ENCODE peak calls at places on chromosomes 2 and 18, in seven cellular contexts. B, P, L, M, I, J and D are unnamed samples.

GRCh38 chr18:58362027-58362575 is 266.8 kb downstream of the ALPK2 start:
- DNase-seq in M (no peak), J (no peak), L (no peak), B (peak), P (no peak), I (no peak), D (no peak)

GRCh38 chr2:676647-677055 is 555 bp downstream of the TMEM18 start:
- DNase-seq in J (peak), L (peak), P (peak), B (peak), I (peak), M (peak), D (peak)

GRCh38 chr2:85439986-85440385 is 21.5 kb downstream of the SH2D6 start:
- DNase-seq in L (no peak), I (no peak), B (no peak), M (no peak), J (no peak), P (no peak), D (no peak)

GRCh38 chr2:172102858-172103359 is at the start of gene DLX2:
- DNase-seq in P (peak), M (peak), J (peak), B (peak), L (peak), I (peak), D (no peak)

GRCh38 chr2:63590621-63591408 is 2.1 kb downstream of the MDH1 start:
- DNase-seq in L (no peak), I (no peak), J (peak), B (peak), P (no peak), M (peak), D (no peak)

GRCh38 chr2:182943339-182943738 is 76.9 kb upstream of the FRZB start:
- DNase-seq in P (no peak), I (no peak), J (no peak), L (no peak), M (no peak), B (no peak), D (no peak)

GRCh38 chr2:46806526-46806925 is 109.1 kb downstream of the MCFD2 start:
- DNase-seq in I (no peak), L (no peak), J (no peak), P (no peak), B (no peak), M (no peak), D (no peak)

GRCh38 chr2:230221533-230221932 is 1.7 kb upstream of the SP110 start:
- DNase-seq in J (no peak), B (no peak), L (no peak), P (no peak), M (no peak), I (no peak), D (no peak)

GRCh38 chr2:239727776-239728600 is 297.2 kb downstream of the NDUFA10 start:
- DNase-seq in J (no peak), I (no peak), M (no peak), B (peak), L (no peak), P (no peak), D (no peak)

GRCh38 chr18:24878289-24878688 is 417.9 kb downstream of the HRH4 start:
- DNase-seq in P (peak), M (no peak), J (peak), I (no peak), L (no peak), B (no peak), D (no peak)

GRCh38 chr18:63564576-63564975 is 22.4 kb downstream of the SERPINB12 start:
- DNase-seq in L (no peak), I (no peak), B (no peak), M (no peak), J (no peak), P (no peak), D (no peak)

GRCh38 chr18:12317664-12318333 is 9.8 kb downstream of the TUBB6 start:
- DNase-seq in J (no peak), L (no peak), I (no peak), B (no peak), P (no peak), M (no peak), D (no peak)

GRCh38 chr2:9738718-9739496 is 104.4 kb upstream of the TAF1B start:
- DNase-seq in J (no peak), B (no peak), I (no peak), P (no peak), M (peak), L (no peak), D (no peak)

GRCh38 chr2:17538022-17538843 is 2.3 kb upstream of the VSNL1 start:
- DNase-seq in J (no peak), L (peak), P (peak), M (peak), I (no peak), B (no peak), D (no peak)

GRCh38 chr2:118784860-118785259 is 62.6 kb downstream of the EN1 start:
- DNase-seq in J (no peak), L (no peak), P (no peak), M (no peak), B (no peak), I (no peak), D (no peak)

GRCh38 chr2:113858764-113859163 is 31.1 kb upstream of the ACTR3 start:
- DNase-seq in L (no peak), P (no peak), J (no peak), M (no peak), B (no peak), I (no peak), D (no peak)

GRCh38 chr2:146986161-146986560 is 858.7 kb upstream of the ACVR2A start:
- DNase-seq in B (no peak), I (no peak), P (no peak), L (no peak), M (no peak), J (peak), D (no peak)

GRCh38 chr2:3265981-3266726 is 111.5 kb downstream of the EIPR1 start:
- DNase-seq in M (no peak), B (no peak), L (no peak), I (no peak), J (no peak), P (peak), D (no peak)

GRCh38 chr18:77822552-77823138 is 573.0 kb downstream of the GALR1 start:
- DNase-seq in J (no peak), M (no peak), B (no peak), P (no peak), I (no peak), L (no peak), D (no peak)
- TF ChIP-seq POLR2AphosphoS5 in J (no peak), M (no peak), B (no peak), P (no peak), I (no peak), L (no peak), D (no peak)

DNA sequence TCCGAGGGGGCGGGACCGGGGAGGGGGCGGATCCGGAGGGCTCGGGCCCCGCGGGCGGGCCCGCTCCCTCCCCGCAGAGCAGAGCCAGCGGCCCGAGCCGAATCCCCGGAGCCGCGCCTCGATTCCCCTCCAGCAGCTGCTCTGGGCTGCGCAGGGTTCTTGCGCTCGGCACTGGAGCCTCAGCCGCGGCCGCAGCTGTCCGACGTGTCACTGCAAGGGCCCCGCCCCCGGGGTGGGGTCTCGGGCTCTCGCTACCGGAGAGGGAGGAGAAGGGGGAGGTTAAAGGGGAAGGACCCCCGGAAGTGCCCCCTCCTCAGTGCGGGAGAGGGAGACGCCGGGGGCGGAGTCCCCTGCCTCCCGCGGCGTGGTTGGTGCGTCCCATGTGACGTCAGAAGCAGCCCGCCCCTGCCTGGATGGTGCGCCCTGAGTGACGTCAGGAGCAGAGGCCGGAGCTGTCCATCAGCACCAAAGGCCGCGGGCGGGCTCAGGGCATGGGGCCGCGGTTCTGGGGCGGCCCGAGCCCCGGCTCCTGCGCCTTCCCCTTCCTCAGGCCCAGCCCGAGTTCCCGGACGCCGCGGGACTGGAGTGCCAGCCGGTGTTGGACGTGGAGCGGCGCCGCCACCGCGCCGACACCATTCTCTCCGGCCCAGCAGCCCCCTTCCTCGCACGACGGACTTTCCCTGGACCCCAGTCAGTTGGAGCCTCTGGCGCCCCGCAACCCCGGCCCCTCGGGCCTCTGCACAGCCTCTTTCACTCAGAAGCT is at the start of the genes CHPF and TMEM198:
- DNase-seq in P (peak), L (peak), M (peak), I (peak), J (peak), B (peak), D (peak)
- TF ChIP-seq POLR2AphosphoS5 in P (peak), L (peak), M (peak), I (no peak), J (peak), B (peak), D (peak)

DNA sequence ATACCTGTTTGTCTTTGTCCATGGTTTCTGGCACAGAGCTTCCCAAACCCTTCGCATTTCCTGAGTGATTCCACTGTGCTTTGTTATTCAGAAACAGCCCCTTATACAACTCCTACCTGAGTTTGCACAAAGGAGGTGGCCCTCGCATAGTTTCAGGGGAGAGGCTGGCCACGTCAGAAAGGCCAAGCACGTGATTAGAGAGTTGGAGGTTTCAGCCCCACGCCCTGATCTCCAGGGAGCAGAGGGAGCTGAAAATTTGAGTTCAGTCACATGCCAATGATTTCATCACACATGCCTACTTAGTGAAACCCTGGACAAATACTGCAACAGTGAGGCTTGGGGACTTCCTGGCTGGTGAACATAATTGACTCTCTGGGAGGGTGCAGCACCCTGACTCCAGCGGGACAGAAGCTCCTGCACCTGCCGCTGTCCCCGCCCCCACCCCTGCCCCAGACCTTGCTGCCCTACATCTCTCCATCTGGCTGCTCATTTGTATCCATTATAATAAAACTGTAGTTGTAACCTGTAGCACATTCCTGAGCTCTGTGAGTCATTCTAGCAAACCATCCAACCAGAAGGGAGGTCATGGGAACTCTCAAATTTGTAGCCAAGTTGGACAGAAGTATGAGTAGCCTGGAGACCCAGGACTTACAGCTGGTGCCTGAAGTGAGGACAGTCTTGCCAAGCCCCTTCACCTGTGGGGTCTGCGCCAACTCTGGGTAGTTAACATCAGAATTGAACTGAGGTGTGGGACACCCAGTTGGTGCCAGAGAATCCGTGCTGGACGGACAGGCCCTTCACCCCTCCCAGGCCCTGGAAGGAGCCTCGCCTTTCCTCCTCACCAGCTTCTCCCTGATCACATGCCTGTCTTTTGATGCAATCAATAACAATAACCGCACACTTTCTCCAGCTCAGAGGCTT is 224.4 kb downstream of the ANAPC1 start:
- DNase-seq in P (peak), L (peak), M (peak), I (no peak), J (peak), B (peak), D (no peak)
- TF ChIP-seq POLR2AphosphoS5 in P (no peak), L (no peak), M (no peak), I (no peak), J (peak), B (no peak), D (no peak)

GRCh38 chr2:226800941-226801784 is 1.5 kb upstream of the IRS1 start:
- DNase-seq in J (peak), M (peak), B (peak), I (peak), P (peak), L (no peak), D (peak)
- TF ChIP-seq POLR2AphosphoS5 in J (peak), M (peak), B (peak), I (no peak), P (peak), L (no peak), D (peak)

DNA sequence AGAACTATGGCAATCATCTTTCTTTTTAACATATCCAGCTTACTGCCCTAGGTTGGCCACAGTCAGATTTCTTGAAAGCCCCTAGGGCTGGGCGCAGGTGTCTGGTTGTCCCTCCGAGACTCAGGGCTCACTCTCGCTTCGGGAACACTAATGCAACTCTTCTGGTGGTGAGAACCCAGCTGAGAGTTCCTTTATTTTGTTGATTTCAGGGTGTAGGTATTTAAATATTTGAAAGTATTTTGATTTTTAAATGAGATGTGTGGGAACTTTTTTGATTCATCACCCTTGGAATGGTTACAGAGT is 40.7 kb downstream of the INPP4A start:
- DNase-seq in B (peak), P (no peak), L (no peak), I (no peak), M (peak), J (no peak), D (no peak)
- TF ChIP-seq POLR2AphosphoS5 in B (no peak), P (no peak), L (no peak), I (no peak), M (no peak), J (no peak), D (no peak)

GRCh38 chr2:112006076-112006410 is 49.0 kb upstream of the TMEM87B start:
- DNase-seq in B (no peak), M (no peak), P (no peak), J (no peak), L (no peak), I (no peak), D (no peak)
- TF ChIP-seq POLR2AphosphoS5 in B (no peak), M (no peak), P (no peak), J (peak), L (no peak), I (no peak), D (no peak)